ENCODE peak calls at places on chromosome 21, in four cellular contexts. N, J, I and K are unnamed samples.

GRCh38 chr21:25963186-25963585 is 207.4 kb downstream of the APP start:
- DNase-seq in J (no peak), N (no peak), I (no peak), K (no peak)

GRCh38 chr21:27631471-27631870 is 664.6 kb upstream of the ADAMTS5 start:
- DNase-seq in N (no peak), J (no peak), I (no peak), K (no peak)

GRCh38 chr21:33984021-33984481 is 68.4 kb upstream of the ATP5PO start:
- DNase-seq in I (no peak), N (no peak), J (no peak), K (no peak)

GRCh38 chr21:25862112-25862511 is 127.3 kb downstream of the GABPA start:
- DNase-seq in N (no peak), J (no peak), I (no peak), K (no peak)

GRCh38 chr21:25818156-25818950 is 83.6 kb downstream of the GABPA start:
- DNase-seq in I (no peak), J (no peak), N (no peak), K (no peak)

GRCh38 chr21:18499761-18500376 is 96.3 kb upstream of the TMPRSS15 start:
- DNase-seq in N (no peak), J (no peak), I (no peak), K (no peak)

GRCh38 chr21:19603011-19603593 is 1199.5 kb upstream of the TMPRSS15 start:
- DNase-seq in I (no peak), N (no peak), J (no peak), K (no peak)

GRCh38 chr21:23639726-23640125 is 1967.6 kb downstream of the MRPL39 start:
- DNase-seq in N (no peak), I (no peak), J (no peak), K (no peak)

GRCh38 chr21:34874689-34875513 is 174.2 kb downstream of the RUNX1 start:
- DNase-seq in N (no peak), I (no peak), J (no peak), K (no peak)

GRCh38 chr21:32412162-32412997 is at the start of gene EVA1C:
- DNase-seq in I (peak), J (peak), N (peak), K (peak)

GRCh38 chr21:32414579-32415358 is 2.3 kb downstream of the EVA1C start:
- DNase-seq in N (no peak), I (no peak), J (peak), K (no peak)

GRCh38 chr21:32411366-32412161 is 942 bp upstream of the EVA1C start:
- DNase-seq in I (peak), J (peak), N (peak), K (peak)

GRCh38 chr21:32413697-32414578 is 1.4 kb downstream of the EVA1C start:
- DNase-seq in J (no peak), N (peak), I (peak), K (no peak)

GRCh38 chr21:32412998-32413504 is 545 bp downstream of the EVA1C start:
- DNase-seq in J (peak), I (peak), N (peak), K (peak)
- H3K27ac ChIP-seq in J (peak), I (peak), N (peak), K (peak)

GRCh38 chr21:29154270-29154669 is 23.8 kb downstream of the MAP3K7CL start:
- DNase-seq in I (no peak), J (no peak), N (no peak), K (no peak)

GRCh38 chr21:29157084-29157483 is 26.6 kb downstream of the MAP3K7CL start:
- DNase-seq in J (no peak), I (no peak), N (no peak), K (no peak)

GRCh38 chr21:29152936-29153335 is 22.5 kb downstream of the MAP3K7CL start:
- DNase-seq in I (no peak), N (no peak), J (no peak), K (no peak)

GRCh38 chr21:29155118-29155932 is 24.9 kb downstream of the MAP3K7CL start:
- DNase-seq in N (peak), I (peak), J (no peak), K (no peak)

DNA sequence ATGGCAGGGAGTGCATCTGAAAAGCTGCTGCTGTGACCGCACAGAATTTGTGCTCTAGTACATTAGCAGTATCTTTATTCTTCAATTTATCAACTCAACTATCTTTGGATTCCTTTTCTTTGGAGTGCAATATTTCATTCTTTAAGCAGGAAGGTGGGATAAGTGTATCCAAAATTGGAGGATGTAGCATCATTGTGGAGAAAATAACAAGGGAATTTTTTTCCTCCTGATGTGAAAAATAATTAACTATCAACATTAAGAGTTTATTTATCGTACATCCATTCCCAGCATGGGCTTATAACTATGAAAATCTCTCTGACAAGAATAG is 25.5 kb downstream of the MAP3K7CL start:
- DNase-seq in N (no peak), I (no peak), J (no peak), K (no peak)
- H3K27ac ChIP-seq in N (no peak), I (no peak), J (no peak), K (no peak)

GRCh38 chr21:42056996-42057689 is 14.0 kb upstream of the UMODL1 start:
- DNase-seq in N (peak), I (peak), J (no peak), K (peak)

GRCh38 chr21:42055425-42055824 is 15.7 kb upstream of the UMODL1 start:
- DNase-seq in I (no peak), N (no peak), J (no peak), K (no peak)

GRCh38 chr21:42057861-42058437 is 13.2 kb upstream of the UMODL1 start:
- DNase-seq in J (no peak), I (peak), N (no peak), K (peak)

GRCh38 chr21:42058631-42059111 is 12.4 kb upstream of the UMODL1 start:
- DNase-seq in J (no peak), I (peak), N (no peak), K (no peak)

GRCh38 chr21:42056468-42056867 is 14.6 kb upstream of the UMODL1 start:
- DNase-seq in J (no peak), I (peak), N (no peak), K (peak)
- H3K27ac ChIP-seq in J (no peak), I (no peak), N (no peak), K (no peak)

DNA sequence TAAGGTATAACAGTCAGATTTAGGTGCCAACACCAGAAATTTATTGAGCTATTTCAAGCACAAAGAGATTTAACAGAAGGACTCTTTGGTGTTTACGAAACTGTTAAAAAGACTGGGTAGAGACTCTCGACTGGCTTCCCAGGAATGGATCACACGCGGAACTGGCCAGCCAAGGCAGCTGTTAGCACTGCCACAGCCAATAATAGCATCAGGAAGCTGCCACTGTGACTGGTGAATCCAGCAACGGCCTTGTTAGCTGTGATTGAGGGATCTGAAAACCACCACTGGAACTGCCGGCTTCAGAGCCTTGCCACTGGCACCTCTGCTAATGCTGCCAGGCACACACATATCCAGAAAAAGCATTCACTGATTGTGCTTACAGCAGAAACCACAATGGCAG is 10.6 kb upstream of the SIM2 start:
- DNase-seq in N (no peak), I (no peak), J (no peak), K (no peak)
- H3K27ac ChIP-seq in N (no peak), I (no peak), J (no peak), K (no peak)

DNA sequence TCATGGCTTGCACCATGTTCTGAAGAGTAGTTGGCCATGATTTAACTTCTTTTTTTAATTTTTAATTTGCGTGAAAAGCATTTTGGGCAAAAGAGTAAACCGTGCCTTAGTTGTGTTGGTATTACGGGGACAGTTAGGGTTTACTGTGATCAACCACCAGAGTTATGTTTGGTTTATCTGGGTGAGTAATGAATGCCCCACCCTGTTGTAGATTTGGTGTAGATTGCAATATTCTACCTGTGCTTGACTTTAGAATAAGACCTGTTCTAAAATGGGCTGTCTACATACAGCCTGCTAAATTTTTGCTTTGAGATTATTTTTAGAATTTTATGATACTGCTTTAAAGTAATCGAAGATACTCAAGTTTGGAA is 1.4 kb downstream of the USP25 start:
- DNase-seq in I (no peak), N (no peak), J (no peak), K (no peak)
- H3K27ac ChIP-seq in I (peak), N (peak), J (no peak), K (peak)

GRCh38 chr21:45051580-45052434 is 22.6 kb upstream of the ADARB1 start:
- DNase-seq in N (no peak), J (no peak), I (no peak), K (no peak)
- H3K27ac ChIP-seq in N (peak), J (no peak), I (peak), K (no peak)

GRCh38 chr21:43827015-43827611 is 37.7 kb downstream of the RRP1 start:
- DNase-seq in I (no peak), N (no peak), J (no peak), K (peak)
- H3K27ac ChIP-seq in I (no peak), N (no peak), J (no peak), K (no peak)

GRCh38 chr21:21034046-21034445 is 35.8 kb downstream of the NCAM2 start:
- DNase-seq in I (no peak), J (no peak), N (no peak), K (no peak)
- H3K27ac ChIP-seq in I (no peak), J (no peak), N (no peak), K (no peak)

DNA sequence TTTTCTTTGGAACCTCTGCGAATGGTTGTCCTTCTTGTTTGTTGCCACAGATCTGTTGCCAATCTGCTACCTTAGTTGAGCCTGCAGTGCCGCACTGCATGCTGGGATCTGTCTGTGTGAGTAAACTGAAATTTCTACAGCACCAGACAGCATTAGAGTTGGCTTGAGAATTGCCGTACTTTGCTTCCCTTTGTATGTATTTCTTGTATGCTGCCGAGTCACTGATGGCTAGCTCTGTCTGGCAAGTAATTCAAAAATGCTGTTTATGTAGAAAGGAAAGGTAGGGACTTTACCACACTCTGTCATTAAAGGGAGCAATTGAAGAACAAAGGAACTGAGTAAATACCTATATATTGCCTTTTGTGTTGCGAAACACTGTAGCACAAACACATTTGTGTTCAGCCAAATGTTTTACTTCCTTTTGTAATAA is 857.4 kb downstream of the USP25 start:
- DNase-seq in J (peak), N (peak), I (peak), K (no peak)
- H3K27ac ChIP-seq in J (peak), N (peak), I (peak), K (no peak)

GRCh38 chr21:39660596-39660995 is 47.9 kb downstream of the B3GALT5 start:
- DNase-seq in N (no peak), I (peak), J (no peak), K (no peak)
- H3K27ac ChIP-seq in N (peak), I (no peak), J (no peak), K (no peak)